ENCODE peak calls at places on chromosome 10, in nine cellular contexts. One of them, this sample, is unnamed.

GRCh38 chr10:5959581-5960069 is 17.7 kb downstream of the IL15RA start:
- DNase-seq in ureter: no peak
- DNase-seq in NAMALWA: no peak
- DNase-seq in amniotic stem cell: no peak
- DNase-seq in spleen: no peak
- DNase-seq in lower leg skin: no peak
- DNase-seq in EH: no peak
- DNase-seq in NCI-H526: no peak
- DNase-seq in ovary: peak
- DNase-seq in this sample: no peak

GRCh38 chr10:124999433-125000365 is 57.8 kb downstream of the ZRANB1 start:
- DNase-seq in ureter: peak
- DNase-seq in NAMALWA: no peak
- DNase-seq in amniotic stem cell: no peak
- DNase-seq in spleen: peak
- DNase-seq in lower leg skin: no peak
- DNase-seq in EH: peak
- DNase-seq in NCI-H526: no peak
- DNase-seq in ovary: peak
- DNase-seq in this sample: no peak

GRCh38 chr10:17386616-17387075 is 67.7 kb downstream of the ST8SIA6 start:
- DNase-seq in ureter: no peak
- DNase-seq in NAMALWA: no peak
- DNase-seq in amniotic stem cell: no peak
- DNase-seq in spleen: no peak
- DNase-seq in lower leg skin: no peak
- DNase-seq in EH: no peak
- DNase-seq in NCI-H526: peak
- DNase-seq in ovary: no peak
- DNase-seq in this sample: no peak

GRCh38 chr10:99369126-99369525 is 40.0 kb downstream of the CNNM1 start:
- DNase-seq in ureter: no peak
- DNase-seq in NAMALWA: no peak
- DNase-seq in amniotic stem cell: no peak
- DNase-seq in spleen: no peak
- DNase-seq in lower leg skin: no peak
- DNase-seq in EH: peak
- DNase-seq in NCI-H526: no peak
- DNase-seq in ovary: no peak
- DNase-seq in this sample: no peak

GRCh38 chr10:79069325-79070090 is 742 bp downstream of the ZMIZ1 start:
- DNase-seq in ureter: no peak
- DNase-seq in NAMALWA: peak
- DNase-seq in amniotic stem cell: peak
- DNase-seq in spleen: peak
- DNase-seq in lower leg skin: no peak
- DNase-seq in EH: peak
- DNase-seq in NCI-H526: no peak
- DNase-seq in ovary: peak
- DNase-seq in this sample: no peak

GRCh38 chr10:108204528-108205313 is 1040.2 kb upstream of the SORCS1 start:
- DNase-seq in ureter: no peak
- DNase-seq in NAMALWA: peak
- DNase-seq in amniotic stem cell: peak
- DNase-seq in spleen: no peak
- DNase-seq in lower leg skin: no peak
- DNase-seq in EH: peak
- DNase-seq in NCI-H526: peak
- DNase-seq in ovary: no peak
- DNase-seq in this sample: peak

GRCh38 chr10:132449051-132449825 is 52.2 kb downstream of the PWWP2B start:
- DNase-seq in ureter: peak
- DNase-seq in NAMALWA: peak
- DNase-seq in amniotic stem cell: no peak
- DNase-seq in spleen: peak
- DNase-seq in lower leg skin: no peak
- DNase-seq in EH: peak
- DNase-seq in NCI-H526: no peak
- DNase-seq in ovary: no peak
- DNase-seq in this sample: peak

GRCh38 chr10:33193057-33193866 is 141.2 kb downstream of the NRP1 start:
- DNase-seq in ureter: peak
- DNase-seq in NAMALWA: peak
- DNase-seq in amniotic stem cell: peak
- DNase-seq in spleen: peak
- DNase-seq in lower leg skin: peak
- DNase-seq in EH: peak
- DNase-seq in NCI-H526: peak
- DNase-seq in ovary: peak
- DNase-seq in this sample: peak

GRCh38 chr10:17512341-17513001 is 58.1 kb upstream of the ST8SIA6 start:
- DNase-seq in ureter: peak
- DNase-seq in NAMALWA: no peak
- DNase-seq in amniotic stem cell: peak
- DNase-seq in spleen: no peak
- DNase-seq in lower leg skin: no peak
- DNase-seq in EH: peak
- DNase-seq in NCI-H526: no peak
- DNase-seq in ovary: peak
- DNase-seq in this sample: no peak

GRCh38 chr10:73992899-73993788 is 4.8 kb upstream of the VCL start:
- DNase-seq in ureter: no peak
- DNase-seq in NAMALWA: no peak
- DNase-seq in amniotic stem cell: no peak
- DNase-seq in spleen: no peak
- DNase-seq in lower leg skin: no peak
- DNase-seq in EH: peak
- DNase-seq in NCI-H526: no peak
- DNase-seq in ovary: no peak
- DNase-seq in this sample: peak

GRCh38 chr10:10680496-10680895 is 337.2 kb upstream of the CELF2 start:
- DNase-seq in ureter: no peak
- DNase-seq in NAMALWA: no peak
- DNase-seq in amniotic stem cell: no peak
- DNase-seq in spleen: no peak
- DNase-seq in lower leg skin: no peak
- DNase-seq in EH: no peak
- DNase-seq in NCI-H526: no peak
- DNase-seq in ovary: no peak
- DNase-seq in this sample: no peak

GRCh38 chr10:52818019-52818418 is 45.4 kb upstream of the MBL2 start:
- DNase-seq in ureter: no peak
- DNase-seq in NAMALWA: peak
- DNase-seq in amniotic stem cell: no peak
- DNase-seq in spleen: no peak
- DNase-seq in lower leg skin: no peak
- DNase-seq in EH: peak
- DNase-seq in NCI-H526: no peak
- DNase-seq in ovary: no peak
- DNase-seq in this sample: peak